ENCODE peak calls at places on chromosome 9, in nine cellular contexts. O, Q, J, U, X, K, N, A and E are unnamed samples.
A peak's percentile ranks its signal among the peaks of the same experiment; 100 is the strongest.

GRCh38 chr9:135033487-135033886 is 54.0 kb upstream of the OLFM1 start:
- DNase-seq in O (no peak), K (no peak), N (no peak), U (no peak), X (no peak), J (no peak), Q (no peak), A (no peak), E (no peak)

GRCh38 chr9:132078369-132079356 is 1.0 kb downstream of the MED27 start:
- DNase-seq in N (no peak), U (peak; percentile 40), A (peak; percentile 6), Q (peak; percentile 46), J (peak; percentile 94), K (no peak), O (no peak), X (peak; percentile 69), E (no peak)

GRCh38 chr9:81548911-81549310 is 140.4 kb downstream of the TLE1 start:
- DNase-seq in N (no peak), O (no peak), K (no peak), X (peak; percentile 17), A (no peak), J (no peak), U (no peak), Q (no peak), E (no peak)

GRCh38 chr9:18979367-18979766 is 53.6 kb downstream of the SAXO1 start:
- DNase-seq in A (no peak), O (no peak), U (peak; percentile 46), K (no peak), Q (no peak), J (peak; percentile 59), N (no peak), X (peak; percentile 76), E (no peak)

GRCh38 chr9:97863314-97863713 is 10.3 kb downstream of the FOXE1 start:
- DNase-seq in Q (no peak), U (no peak), J (no peak), X (no peak), O (no peak), N (no peak), A (no peak), K (no peak), E (no peak)

GRCh38 chr9:132500193-132500592 is 82.2 kb upstream of the BARHL1 start:
- DNase-seq in X (no peak), A (no peak), O (no peak), N (no peak), U (no peak), Q (no peak), K (no peak), J (no peak), E (no peak)

GRCh38 chr9:18544456-18544855 is 70.5 kb downstream of the ADAMTSL1 start:
- DNase-seq in A (no peak), U (no peak), K (no peak), X (peak; percentile 61), O (no peak), J (peak; percentile 66), Q (no peak), N (no peak), E (no peak)

GRCh38 chr9:134198771-134199170 is 34.4 kb upstream of the RNU6ATAC start:
- DNase-seq in Q (no peak), O (no peak), N (no peak), J (no peak), A (no peak), X (no peak), U (no peak), K (no peak), E (no peak)